ENCODE peak calls at places on chromosomes 7 and 10, in five cellular contexts. V is uterus, X is adrenal gland, S is cardiac muscle cell, K is tibial nerve. F is an unnamed sample. For H3K4me1, the result is how much of the 10 kb centered on the place peaks cover.

GRCh38 chr7:131219277-131220041 is 108.2 kb upstream of the MKLN1 start:
- DNase-seq in X (peak), S (no peak), V (peak), K (peak), F (peak)

GRCh38 chr10:130921461-130921860 is 390.1 kb downstream of the TCERG1L start:
- DNase-seq in V (no peak), X (no peak), S (no peak), K (no peak), F (no peak)

GRCh38 chr7:98284335-98285036 is 3.0 kb downstream of the BRI3 start:
- DNase-seq in S (no peak), V (peak), K (peak), X (peak), F (peak)

GRCh38 chr7:127699853-127700252 is 47.9 kb downstream of the SND1 start:
- DNase-seq in K (no peak), S (no peak), V (no peak), X (no peak), F (no peak)

GRCh38 chr7:133550145-133550544 is 297.3 kb downstream of the EXOC4 start:
- DNase-seq in X (no peak), S (no peak), V (no peak), K (no peak), F (no peak)

GRCh38 chr7:159015081-159015893 is 129.4 kb downstream of the VIPR2 start:
- DNase-seq in V (peak), X (peak), K (peak), S (peak), F (peak)

GRCh38 chr7:25851332-25852248 is 300.4 kb upstream of the NFE2L3 start:
- DNase-seq in V (peak), K (peak), X (peak), S (peak), F (peak)

GRCh38 chr7:88217675-88218427 is 2.0 kb downstream of the SRI start:
- DNase-seq in K (no peak), S (peak), X (no peak), V (no peak), F (no peak)

GRCh38 chr7:39811161-39811614 is 138.9 kb upstream of the CDK13 start:
- DNase-seq in V (no peak), K (no peak), X (no peak), S (no peak), F (no peak)

GRCh38 chr10:69375307-69376151 is 41.2 kb downstream of the TACR2 start:
- DNase-seq in S (peak), X (no peak), K (no peak), V (peak), F (no peak)

GRCh38 chr7:12861070-12861469 is 173.6 kb downstream of the ARL4A start:
- DNase-seq in S (no peak), V (peak), X (no peak), K (no peak), F (no peak)

GRCh38 chr7:51970961-51971655 is 654.5 kb upstream of the COBL start:
- DNase-seq in K (no peak), S (no peak), V (no peak), X (no peak), F (no peak)

GRCh38 chr7:36309301-36309700 is 80.4 kb upstream of the ANLN start:
- DNase-seq in X (no peak), V (no peak), S (no peak), K (no peak), F (no peak)
- H3K4me1 ChIP-seq in X (under half), V (under half), S (under half), K (under half), F (under half)

GRCh38 chr10:112526906-112527305 is 79.9 kb downstream of the VTI1A start:
- DNase-seq in V (no peak), S (no peak), K (no peak), X (no peak), F (no peak)
- TF ChIP-seq CTCF in V (no peak), S (no peak), K (no peak), X (no peak), F (no peak)

GRCh38 chr10:124723826-124724225 is 20.4 kb downstream of the FAM53B start:
- DNase-seq in S (no peak), K (no peak), V (no peak), X (no peak), F (no peak)
- H3K4me1 ChIP-seq in S (under half), K (half or more), V (under half), X (half or more), F (half or more)

DNA sequence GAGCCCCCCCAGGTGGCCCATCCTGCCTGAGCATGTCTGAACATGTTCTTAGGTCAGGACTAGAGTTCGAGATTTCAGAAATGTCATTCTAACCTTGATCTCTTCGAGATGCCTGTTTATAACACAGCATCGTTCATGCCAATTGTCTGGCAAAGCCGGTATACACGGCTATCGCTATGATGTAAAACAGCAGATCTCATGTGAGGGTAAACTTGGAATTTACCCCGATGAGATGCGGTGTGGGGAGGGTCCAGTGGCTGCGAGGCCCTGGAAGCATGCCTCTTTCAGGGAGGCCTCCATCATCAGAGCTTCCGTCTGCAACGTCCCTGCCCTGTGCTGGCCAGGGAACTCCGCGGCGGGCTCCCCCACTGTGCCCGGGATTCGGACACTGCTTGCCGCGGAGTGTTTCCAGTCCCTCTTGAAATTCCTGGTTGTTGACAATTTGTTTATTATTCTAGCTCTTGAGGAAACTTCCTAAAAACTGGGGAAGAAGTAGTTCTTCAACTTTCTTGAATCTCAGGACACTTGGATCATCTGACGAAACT is 168.6 kb upstream of the RHEB start:
- DNase-seq in S (no peak), X (no peak), V (no peak), K (no peak), F (no peak)
- TF ChIP-seq CTCF in S (no peak), X (no peak), V (no peak), K (no peak), F (no peak)

GRCh38 chr10:60384708-60385398 is 4.8 kb downstream of the ANK3 start:
- DNase-seq in K (no peak), S (no peak), V (no peak), X (peak), F (no peak)
- H3K4me1 ChIP-seq in K (under half), S (under half), V (under half), X (under half), F (under half)

GRCh38 chr10:28179490-28180099 is 123.3 kb downstream of the MPP7 start:
- DNase-seq in K (peak), S (peak), V (peak), X (peak), F (no peak)
- TF ChIP-seq CTCF in K (peak), S (peak), V (peak), X (peak), F (peak)

GRCh38 chr10:125054216-125054615 is 106.1 kb downstream of the CTBP2 start:
- DNase-seq in X (no peak), S (no peak), V (no peak), K (no peak), F (no peak)

GRCh38 chr10:125043824-125044658 is 102.1 kb downstream of the ZRANB1 start:
- DNase-seq in K (no peak), S (no peak), X (no peak), V (no peak), F (no peak)

GRCh38 chr10:125049216-125049903 is 107.4 kb downstream of the ZRANB1 start:
- DNase-seq in X (no peak), V (no peak), S (no peak), K (no peak), F (no peak)

GRCh38 chr10:125052146-125052545 is 108.2 kb downstream of the CTBP2 start:
- DNase-seq in K (no peak), X (no peak), V (no peak), S (no peak), F (no peak)

DNA sequence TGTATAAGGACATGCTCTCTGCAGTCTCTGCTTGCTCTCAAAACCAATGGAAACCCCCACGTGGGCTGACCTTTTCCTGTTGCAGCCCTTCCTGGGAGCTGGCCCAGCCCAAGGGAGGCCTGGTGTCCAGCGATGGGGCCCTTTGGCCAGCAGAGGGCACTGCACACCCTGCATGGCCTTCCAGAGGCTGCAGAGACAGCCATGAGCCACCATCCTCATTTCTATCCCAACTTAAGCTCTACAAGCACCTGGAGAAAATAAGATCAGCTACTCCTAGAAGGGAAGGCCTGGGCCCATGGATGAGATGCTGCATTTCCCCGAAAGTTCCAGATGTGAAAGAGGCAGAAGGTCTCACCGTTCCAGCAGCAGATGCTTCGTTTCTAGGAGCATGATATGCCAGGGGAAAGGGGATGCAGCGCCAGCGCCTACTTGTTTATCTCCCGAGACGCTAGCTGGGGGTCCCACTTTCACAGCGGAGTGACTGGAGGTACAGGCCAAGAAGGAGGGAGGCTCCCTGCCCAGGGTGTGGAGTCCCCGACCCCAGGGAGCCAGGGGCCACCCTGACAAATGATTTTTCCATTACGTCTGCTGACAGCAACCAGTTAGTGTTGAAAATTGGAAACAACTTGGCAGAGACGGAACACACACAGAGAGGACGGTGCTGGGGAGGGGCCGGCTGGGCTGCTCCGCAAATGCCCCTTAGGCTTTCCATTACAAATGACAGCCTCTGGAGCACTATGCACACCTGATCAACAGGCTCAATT is 106.4 kb downstream of the ZRANB1 start:
- DNase-seq in X (peak), S (peak), K (peak), V (peak), F (peak)
- H3K4me1 ChIP-seq in X (under half), S (under half), K (under half), V (under half), F (under half)

GRCh38 chr7:152862842-152863241 is 103.3 kb downstream of the ACTR3B start:
- DNase-seq in X (no peak), S (no peak), K (no peak), V (no peak), F (no peak)
- TF ChIP-seq CTCF in X (no peak), S (no peak), K (no peak), V (no peak), F (no peak)